ENCODE peak calls at places on chromosomes 3 and 15, in eight cellular contexts. Y is neural crest cell; K is activated CD8-positive, alpha-beta memory T cell treated with anti-CD3 and anti-CD28 coated beads, Interleukin-2, amount 10 ng/mL, durations not matched to agents 7 days and 5 days; N is activated CD4-positive, alpha-beta T cell treated with anti-CD3 and anti-CD28 coated beads, Interleukin-2, amount 50 U/mL, for 48 hours; G is pons; F is fibroblast of pulmonary artery; C is AG09319; B is foreskin melanocyte. Q is an unnamed sample.

GRCh38 chr3:194272861-194273266 is 78.3 kb downstream of the CPN2 start:
- DNase-seq in Y (no peak), K (no peak), N (no peak), G (no peak), F (no peak), C (peak), B (peak), Q (no peak)

GRCh38 chr3:123584988-123585937 is at the start of gene HACD2:
- DNase-seq in Y (peak), K (peak), N (peak), G (peak), F (peak), C (peak), B (peak), Q (peak)

GRCh38 chr3:138803006-138803653 is 31.6 kb downstream of the PIK3CB start:
- DNase-seq in Y (no peak), K (no peak), N (no peak), G (no peak), F (no peak), C (no peak), B (no peak), Q (no peak)

GRCh38 chr3:11145888-11146287 is 8.4 kb upstream of the HRH1 start:
- DNase-seq in Y (no peak), K (no peak), N (no peak), G (no peak), F (peak), C (peak), B (no peak), Q (no peak)

GRCh38 chr3:187941135-187941847 is 196.0 kb upstream of the BCL6 start:
- DNase-seq in Y (no peak), K (no peak), N (no peak), G (no peak), F (no peak), C (no peak), B (no peak), Q (no peak)

GRCh38 chr3:113377158-113377557 is 64.1 kb downstream of the CFAP44 start:
- DNase-seq in Y (no peak), K (no peak), N (no peak), G (no peak), F (no peak), C (no peak), B (no peak), Q (no peak)

GRCh38 chr3:194379651-194380050 is 10.1 kb upstream of the LRRC15 start:
- DNase-seq in Y (no peak), K (no peak), N (no peak), G (no peak), F (no peak), C (no peak), B (no peak), Q (no peak)

GRCh38 chr15:85615930-85616329 is 178.8 kb downstream of the KLHL25 start:
- DNase-seq in Y (no peak), K (peak), N (peak), G (no peak), F (peak), C (no peak), B (no peak), Q (no peak)

GRCh38 chr3:41267975-41268640 is 68.8 kb downstream of the CTNNB1 start:
- DNase-seq in Y (no peak), K (no peak), N (no peak), G (no peak), F (peak), C (peak), B (no peak), Q (no peak)

GRCh38 chr3:113516115-113516505 is 1.2 kb upstream of the SPICE1 start:
- DNase-seq in Y (no peak), K (no peak), N (no peak), G (peak), F (no peak), C (no peak), B (no peak), Q (no peak)

GRCh38 chr15:74917676-74918075 is 11.0 kb upstream of the FAM219B start:
- DNase-seq in Y (no peak), K (no peak), N (no peak), G (no peak), F (no peak), C (no peak), B (no peak), Q (no peak)

GRCh38 chr3:87462228-87462627 is 185.8 kb upstream of the POU1F1 start:
- DNase-seq in Y (no peak), K (no peak), N (no peak), G (no peak), F (no peak), C (no peak), B (no peak), Q (no peak)

GRCh38 chr3:127739347-127740135 is 66.8 kb downstream of the ABTB1 start:
- DNase-seq in Y (no peak), K (no peak), N (no peak), G (no peak), F (no peak), C (no peak), B (no peak), Q (no peak)

Q was measured in caudate nucleus.